ENCODE peak calls at places on chromosome 16, in ten cellular contexts. Z is fibroblast of pulmonary artery, I is IMR-90, E is HAP-1, H is H7, J is skeletal muscle cell, F is heart right ventricle, P is uterus, G is left lung, M is tibial artery. W is an unnamed sample.

GRCh38 chr16:55487048-55487803 is 8.2 kb downstream of the MMP2 start:
- DNase-seq in M (peak), J (peak), E (no peak), G (no peak), F (no peak), Z (peak), H (no peak), P (peak), I (peak), W (no peak)

GRCh38 chr16:29831490-29831889 is 11.2 kb downstream of the MVP start:
- DNase-seq in J (no peak), H (no peak), G (no peak), F (peak), M (no peak), I (no peak), Z (no peak), P (no peak), E (no peak), W (no peak)

GRCh38 chr16:89168381-89169189 is 3.0 kb upstream of the CDH15 start:
- DNase-seq in P (no peak), J (no peak), H (no peak), I (no peak), E (no peak), F (no peak), G (no peak), M (no peak), Z (peak), W (no peak)

GRCh38 chr16:9362050-9362449 is 270.6 kb downstream of the HAPSTR1 start:
- DNase-seq in P (no peak), H (no peak), Z (no peak), G (no peak), E (no peak), M (no peak), I (no peak), F (no peak), J (no peak), W (no peak)

GRCh38 chr16:1127101-1127500 is 25.8 kb upstream of the CACNA1H start:
- DNase-seq in E (no peak), G (no peak), F (no peak), M (no peak), H (peak), Z (no peak), P (no peak), J (no peak), I (no peak), W (no peak)

GRCh38 chr16:14051110-14051729 is 19.9 kb upstream of the MRTFB start:
- DNase-seq in J (no peak), I (no peak), H (no peak), F (no peak), P (no peak), G (no peak), M (no peak), Z (no peak), E (no peak), W (no peak)

GRCh38 chr16:66194866-66195265 is 171.6 kb upstream of the CDH5 start:
- DNase-seq in Z (no peak), G (no peak), F (no peak), M (no peak), H (no peak), P (no peak), J (no peak), I (no peak), E (no peak), W (no peak)

GRCh38 chr16:19169081-19169639 is 1.1 kb downstream of the SYT17 start:
- DNase-seq in H (peak), J (no peak), Z (no peak), F (no peak), M (no peak), I (no peak), G (no peak), E (no peak), P (no peak), W (no peak)

GRCh38 chr16:66161942-66162341 is 204.5 kb upstream of the CDH5 start:
- DNase-seq in I (no peak), J (no peak), F (no peak), P (no peak), M (no peak), H (no peak), G (no peak), Z (no peak), E (no peak), W (no peak)

GRCh38 chr16:1870365-1871082 is 1.4 kb downstream of the MEIOB start:
- DNase-seq in G (no peak), J (peak), Z (peak), F (no peak), M (no peak), I (peak), E (no peak), H (no peak), P (no peak), W (no peak)

GRCh38 chr16:72400257-72401078 is 228.5 kb upstream of the PMFBP1 start:
- DNase-seq in M (peak), E (peak), H (peak), J (peak), G (no peak), F (peak), P (no peak), I (peak), Z (peak), W (no peak)

GRCh38 chr16:29899516-29900101 is at the start of gene SEZ6L2:
- DNase-seq in J (peak), H (peak), G (peak), E (peak), F (peak), P (peak), Z (peak), I (peak), M (peak), W (no peak)

GRCh38 chr16:49424961-49425360 is 51.4 kb downstream of the C16orf78 start:
- DNase-seq in G (no peak), F (no peak), J (no peak), M (no peak), I (no peak), P (no peak), H (no peak), Z (no peak), E (no peak), W (no peak)

GRCh38 chr16:72189865-72190371 is 18.0 kb upstream of the PMFBP1 start:
- DNase-seq in F (no peak), I (peak), H (no peak), J (peak), P (no peak), E (no peak), M (peak), G (no peak), Z (peak), W (no peak)

GRCh38 chr16:54817432-54817831 is 113.2 kb upstream of the IRX5 start:
- DNase-seq in H (peak), Z (peak), J (peak), I (no peak), P (no peak), E (peak), F (peak), M (no peak), G (no peak), W (no peak)

GRCh38 chr16:68901910-68902309 is 58.6 kb downstream of the TANGO6 start:
- DNase-seq in I (peak), J (no peak), E (no peak), G (no peak), P (no peak), F (no peak), H (no peak), Z (peak), M (no peak), W (no peak)

GRCh38 chr16:87847785-87848675 is 21.3 kb downstream of the SLC7A5 start:
- DNase-seq in H (no peak), Z (no peak), P (no peak), G (no peak), I (no peak), M (no peak), J (no peak), E (no peak), F (no peak), W (no peak)

GRCh38 chr16:23501291-23501690 is 9.0 kb downstream of the GGA2 start:
- DNase-seq in E (no peak), Z (no peak), F (no peak), H (no peak), J (no peak), I (no peak), P (no peak), M (no peak), G (no peak), W (no peak)

GRCh38 chr16:22320572-22321339 is 23.5 kb downstream of the POLR3E start:
- DNase-seq in E (no peak), H (peak), M (no peak), G (no peak), Z (no peak), I (no peak), J (no peak), P (no peak), F (no peak), W (no peak)

GRCh38 chr16:56269824-56270684 is 78.8 kb downstream of the GNAO1 start:
- DNase-seq in J (peak), M (peak), P (peak), H (peak), G (no peak), Z (peak), F (peak), I (peak), E (no peak), W (no peak)

GRCh38 chr16:84038491-84038890 is 4.1 kb downstream of the SLC38A8 start:
- DNase-seq in G (peak), Z (no peak), M (no peak), E (no peak), J (no peak), F (no peak), I (no peak), H (no peak), P (no peak), W (no peak)

GRCh38 chr16:11061629-11062270 is 117.4 kb downstream of the CLEC16A start:
- DNase-seq in J (no peak), M (no peak), F (no peak), I (no peak), G (no peak), P (no peak), Z (no peak), E (no peak), H (no peak), W (no peak)

GRCh38 chr16:87635541-87636049 is 33.3 kb downstream of the JPH3 start:
- DNase-seq in E (peak), H (peak), Z (peak), I (peak), F (peak), J (no peak), P (peak), G (peak), M (no peak), W (peak)

GRCh38 chr16:69567031-69567680 is 1.4 kb downstream of the NFAT5 start:
- DNase-seq in G (no peak), Z (no peak), P (peak), F (no peak), E (peak), I (peak), M (peak), H (no peak), J (no peak), W (no peak)

GRCh38 chr16:17964196-17964595 is 372.3 kb downstream of the NPIPA8 start:
- DNase-seq in Z (no peak), E (no peak), P (no peak), F (no peak), H (no peak), M (no peak), G (no peak), I (no peak), J (no peak), W (no peak)

GRCh38 chr16:31132979-31133599 is 2.4 kb downstream of the PRSS8 start:
- DNase-seq in I (no peak), F (no peak), J (no peak), Z (no peak), G (peak), P (no peak), M (no peak), E (no peak), H (peak), W (no peak)

GRCh38 chr16:31135535-31136286 is at the start of gene PRSS8:
- DNase-seq in J (no peak), Z (no peak), H (peak), P (no peak), G (peak), E (no peak), I (no peak), M (no peak), F (no peak), W (no peak)

GRCh38 chr16:31136287-31136662 is 748 bp upstream of the PRSS8 start:
- DNase-seq in E (no peak), I (no peak), G (peak), J (no peak), P (no peak), H (no peak), Z (no peak), M (no peak), F (no peak), W (no peak)

GRCh38 chr16:31134091-31134571 is 1.4 kb downstream of the PRSS8 start:
- DNase-seq in I (peak), P (no peak), E (peak), J (no peak), H (peak), Z (no peak), F (no peak), G (peak), M (no peak), W (no peak)

DNA sequence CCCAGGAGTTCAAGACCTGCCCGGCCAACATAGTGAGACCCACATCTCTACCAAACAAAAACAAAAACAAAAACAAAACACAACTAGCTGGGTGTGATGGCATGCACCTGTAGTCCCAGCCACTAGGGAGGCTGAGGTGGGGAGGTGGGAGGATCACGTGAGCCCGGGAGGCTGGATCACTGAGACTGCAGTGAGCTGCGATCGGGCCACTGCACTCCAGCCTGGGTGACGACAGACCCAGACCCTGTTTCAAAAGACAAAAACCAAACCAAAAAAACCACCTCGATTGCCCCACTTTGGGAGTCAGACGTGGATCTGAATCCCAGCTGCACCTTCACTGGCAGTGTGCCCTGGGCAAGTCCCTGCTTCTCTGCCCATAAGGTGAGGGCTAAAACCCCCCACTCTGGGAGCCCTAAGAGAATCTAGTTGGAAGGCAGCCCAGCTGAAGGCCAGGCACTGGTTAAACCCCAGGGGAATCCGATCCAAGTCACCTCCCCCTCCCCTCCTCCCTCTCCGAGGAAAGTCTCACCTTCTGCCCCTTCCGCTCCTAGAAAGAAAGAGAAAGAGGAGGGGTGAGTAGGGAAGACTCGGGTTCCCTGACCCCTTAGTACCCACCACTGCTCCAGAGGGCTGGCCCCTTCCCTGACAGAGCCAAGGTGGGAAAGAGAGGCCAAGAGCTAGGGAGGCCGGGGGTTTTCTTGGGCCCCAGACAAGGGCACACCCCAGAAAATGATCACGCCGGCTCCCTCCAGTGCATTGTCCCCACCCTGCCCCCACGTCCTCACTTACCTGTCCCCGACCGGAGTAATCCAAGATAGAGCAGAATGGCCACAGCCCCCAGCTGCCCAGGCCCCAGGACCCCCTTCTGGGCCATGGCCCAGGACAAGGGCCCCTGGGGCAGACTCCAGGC is 647 bp downstream of the PRSS8 start:
- DNase-seq in J (no peak), G (peak), Z (no peak), E (no peak), F (no peak), P (no peak), I (no peak), M (no peak), H (peak), W (no peak)
- H3K4me3 ChIP-seq in J (no peak), G (peak), Z (no peak), E (no peak), F (no peak), P (no peak), I (no peak), M (no peak), H (peak), W (no peak)

GRCh38 chr16:82657786-82658185 is 31.0 kb downstream of the CDH13 start:
- DNase-seq in M (no peak), J (no peak), Z (no peak), F (no peak), I (no peak), G (no peak), E (no peak), H (no peak), P (no peak), W (no peak)

GRCh38 chr16:82657239-82657638 is 30.5 kb downstream of the CDH13 start:
- DNase-seq in Z (peak), F (no peak), I (peak), E (no peak), M (no peak), G (no peak), J (no peak), P (no peak), H (no peak), W (no peak)

GRCh38 chr16:82660966-82661365 is 34.2 kb downstream of the CDH13 start:
- DNase-seq in E (no peak), F (no peak), M (no peak), G (no peak), Z (no peak), H (no peak), I (no peak), P (no peak), J (no peak), W (no peak)

GRCh38 chr16:82658796-82659195 is 32.0 kb downstream of the CDH13 start:
- DNase-seq in P (no peak), E (no peak), I (peak), H (no peak), G (no peak), Z (no peak), M (no peak), J (no peak), F (no peak), W (no peak)

DNA sequence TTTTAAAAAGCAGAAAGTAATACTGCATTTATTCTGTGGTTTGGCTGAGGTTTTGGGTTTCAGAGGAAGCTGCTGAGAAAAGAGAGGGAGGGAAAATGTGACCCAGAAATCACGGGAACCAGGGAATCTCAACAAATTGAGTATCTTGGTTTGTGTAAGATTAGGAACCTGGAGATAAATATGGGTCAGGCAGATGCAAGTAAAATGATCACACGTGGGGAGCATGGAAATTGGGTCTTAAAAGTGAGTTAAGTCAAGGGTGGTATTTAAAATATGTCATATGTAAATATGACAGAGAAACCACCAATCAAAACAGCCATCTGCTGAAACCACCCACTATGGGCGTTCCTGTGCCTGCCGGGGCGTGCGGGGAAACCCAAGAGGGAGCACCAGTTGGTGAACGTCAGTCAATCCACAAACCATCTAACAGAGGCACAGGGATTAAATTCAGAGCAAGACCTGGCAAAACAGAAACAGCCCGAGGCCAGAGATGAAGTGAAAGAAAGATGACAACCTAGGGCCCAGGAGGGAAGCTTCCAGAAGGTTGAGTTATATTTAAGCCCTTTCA is 33.4 kb downstream of the CDH13 start:
- DNase-seq in Z (peak), H (no peak), E (no peak), J (peak), G (no peak), M (no peak), F (no peak), I (peak), P (no peak), W (peak)
- H3K4me3 ChIP-seq in Z (no peak), H (no peak), E (no peak), J (peak), G (no peak), M (no peak), F (no peak), I (no peak), P (no peak), W (no peak)

GRCh38 chr16:86503830-86504229 is 6.5 kb upstream of the FOXF1 start:
- DNase-seq in Z (no peak), E (no peak), H (no peak), G (no peak), J (no peak), I (no peak), F (no peak), P (no peak), M (no peak), W (no peak)

GRCh38 chr16:86505185-86505898 is 5.0 kb upstream of the FOXF1 start:
- DNase-seq in G (no peak), F (no peak), M (no peak), E (no peak), P (no peak), H (peak), J (no peak), Z (no peak), I (peak), W (no peak)

GRCh38 chr16:86502856-86503748 is 7.2 kb upstream of the FOXF1 start:
- DNase-seq in P (no peak), F (no peak), E (no peak), J (no peak), I (peak), M (no peak), H (no peak), Z (no peak), G (no peak), W (no peak)

GRCh38 chr16:86505899-86506864 is 4.1 kb upstream of the FOXF1 start:
- DNase-seq in H (peak), J (no peak), G (no peak), P (no peak), I (peak), E (no peak), M (no peak), Z (no peak), F (no peak), W (no peak)

GRCh38 chr16:86504315-86505184 is 5.8 kb upstream of the FOXF1 start:
- DNase-seq in P (no peak), J (no peak), G (no peak), M (no peak), E (no peak), F (no peak), H (no peak), Z (no peak), I (no peak), W (no peak)
- H3K4me3 ChIP-seq in P (no peak), J (no peak), G (peak), M (no peak), E (no peak), F (no peak), H (no peak), Z (no peak), I (peak), W (no peak)

DNA sequence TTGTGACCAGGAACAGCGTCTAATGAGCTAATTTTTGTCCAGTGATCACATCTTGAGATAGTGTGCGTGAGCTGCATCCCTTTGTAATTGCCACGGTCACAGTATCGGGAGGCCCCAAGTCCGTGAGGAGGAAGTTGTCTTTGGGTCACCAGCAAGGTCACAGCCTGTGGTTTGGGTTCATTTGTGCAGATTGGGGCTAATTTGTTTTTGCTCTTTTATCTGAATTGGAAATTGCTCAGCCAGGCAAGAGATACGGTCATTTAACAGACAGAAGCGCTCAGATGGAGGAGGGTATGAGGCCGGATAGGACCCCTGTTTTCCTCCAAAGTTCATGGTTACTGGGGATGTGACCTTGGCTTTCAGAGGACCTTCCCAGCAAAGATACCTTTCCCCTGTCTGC is 174.1 kb downstream of the SNX29 start:
- DNase-seq in J (no peak), Z (no peak), G (no peak), P (no peak), H (no peak), E (no peak), I (no peak), F (no peak), M (no peak), W (no peak)
- H3K4me3 ChIP-seq in J (no peak), Z (no peak), G (no peak), P (no peak), H (no peak), E (no peak), I (no peak), F (no peak), M (no peak), W (no peak)

DNA sequence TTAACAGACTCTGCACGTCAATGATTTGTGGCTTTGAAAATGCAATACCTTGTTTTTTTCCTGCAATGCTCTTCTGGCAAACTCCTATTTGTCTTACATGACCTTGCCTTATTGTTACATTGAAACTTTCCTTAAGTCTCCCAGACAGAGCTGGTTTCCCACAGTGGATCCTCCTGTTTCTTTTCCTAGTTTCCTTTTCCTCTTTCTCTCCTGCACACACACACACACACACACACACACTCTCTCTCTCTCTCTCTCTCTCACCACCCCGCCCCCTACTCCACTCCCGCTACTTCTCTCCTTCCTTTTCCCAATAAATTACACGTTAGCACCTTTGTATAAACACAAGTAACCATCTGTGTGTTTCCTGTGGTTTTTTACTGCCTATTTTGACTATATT is 2.3 kb downstream of the ORC6 start:
- DNase-seq in P (no peak), E (no peak), I (peak), F (no peak), M (no peak), G (no peak), Z (peak), H (no peak), J (no peak), W (no peak)
- H3K4me3 ChIP-seq in P (no peak), E (peak), I (no peak), F (no peak), M (no peak), G (no peak), Z (no peak), H (no peak), J (no peak), W (no peak)